ENCODE peak calls at places on chromosomes 13 and 19, in four cellular contexts. I is HepG2, D is H1, W is K562. V is an unnamed sample.

GRCh38 chr13:80921971-80922370 is 581.0 kb upstream of the SPRY2 start:
- DNase-seq in D (no peak), I (no peak), W (no peak), V (no peak)

GRCh38 chr13:100707818-100708740 is 33.5 kb upstream of the TMTC4 start:
- DNase-seq in I (no peak), D (no peak), W (peak), V (no peak)

GRCh38 chr19:11658954-11659353 is 61.7 kb downstream of the ZNF627 start:
- DNase-seq in I (no peak), W (no peak), D (no peak), V (no peak)

GRCh38 chr13:43935878-43936277 is 56.2 kb downstream of the LACC1 start:
- DNase-seq in W (no peak), D (no peak), I (no peak), V (no peak)

GRCh38 chr19:30516111-30516510 is 143.9 kb downstream of the ZNF536 start:
- DNase-seq in W (no peak), I (no peak), D (no peak), V (no peak)

GRCh38 chr13:60572003-60572792 is 175.2 kb downstream of the TDRD3 start:
- DNase-seq in W (no peak), D (no peak), I (peak), V (peak)

GRCh38 chr19:36973021-36973843 is 57.1 kb downstream of the ZNF568 start:
- DNase-seq in W (peak), I (no peak), D (no peak), V (no peak)

GRCh38 chr19:35718345-35719041 is 690 bp downstream of the KMT2B start:
- DNase-seq in I (no peak), D (peak), W (peak), V (peak)

GRCh38 chr13:30332516-30333165 is 25.3 kb upstream of the KATNAL1 start:
- DNase-seq in I (no peak), W (no peak), D (no peak), V (no peak)

GRCh38 chr13:75454497-75454896 is 27.5 kb downstream of the TBC1D4 start:
- DNase-seq in D (no peak), I (no peak), W (no peak), V (no peak)

GRCh38 chr19:53432088-53432661 is 391 bp downstream of the ZNF761 start:
- DNase-seq in D (peak), W (peak), I (no peak), V (peak)

GRCh38 chr13:105159794-105160193 is 1375.7 kb downstream of the EFNB2 start:
- DNase-seq in D (no peak), W (no peak), I (no peak), V (no peak)

GRCh38 chr19:55640577-55641375 is at the start of gene ZNF580:
- DNase-seq in D (peak), W (peak), I (peak), V (peak)

GRCh38 chr19:35261356-35262100 is 7.2 kb upstream of the USF2 start:
- DNase-seq in I (no peak), D (no peak), W (no peak), V (no peak)

GRCh38 chr19:57803594-57804325 is 11.0 kb downstream of the ZNF552 start:
- DNase-seq in W (no peak), D (peak), I (peak), V (no peak)

GRCh38 chr19:34145741-34146202 is 26.5 kb upstream of the LSM14A start:
- DNase-seq in W (peak), I (peak), D (peak), V (peak)

GRCh38 chr13:74251778-74252519 is 117.7 kb upstream of the KLF12 start:
- DNase-seq in W (no peak), D (no peak), I (no peak), V (no peak)

GRCh38 chr19:45939792-45940514 is 25.4 kb upstream of the NANOS2 start:
- DNase-seq in I (no peak), W (no peak), D (no peak), V (no peak)

GRCh38 chr19:16153582-16154336 is 10.3 kb downstream of the HSH2D start:
- DNase-seq in W (peak), D (no peak), I (no peak), V (peak)

GRCh38 chr19:44579663-44580365 is 33.5 kb upstream of the IGSF23 start:
- DNase-seq in I (no peak), W (no peak), D (no peak), V (no peak)

GRCh38 chr19:44581288-44581687 is 32.1 kb upstream of the IGSF23 start:
- DNase-seq in D (no peak), W (no peak), I (no peak), V (no peak)

GRCh38 chr19:44580366-44580895 is 32.9 kb upstream of the IGSF23 start:
- DNase-seq in W (no peak), D (no peak), I (no peak), V (no peak)

GRCh38 chr19:44585371-44586141 is 27.8 kb upstream of the IGSF23 start:
- DNase-seq in I (no peak), W (no peak), D (no peak), V (no peak)

GRCh38 chr19:44582581-44583265 is 30.6 kb upstream of the IGSF23 start:
- DNase-seq in W (peak), I (no peak), D (peak), V (peak)
- TF ChIP-seq PHF8 in W (no peak), I (no peak), D (no peak), V (no peak)

GRCh38 chr19:40806385-40807146 is 7.6 kb downstream of the EGLN2 start:
- DNase-seq in W (peak), D (peak), I (peak), V (peak)
- TF ChIP-seq PHF8 in W (no peak), D (no peak), I (no peak), V (no peak)

GRCh38 chr13:111462221-111462764 is 141.9 kb downstream of the TEX29 start:
- DNase-seq in D (peak), I (no peak), W (no peak), V (no peak)

GRCh38 chr13:111461445-111462149 is 141.2 kb downstream of the TEX29 start:
- DNase-seq in W (no peak), D (peak), I (no peak), V (no peak)

GRCh38 chr13:111458739-111459138 is 138.3 kb downstream of the TEX29 start:
- DNase-seq in D (no peak), W (no peak), I (no peak), V (no peak)

GRCh38 chr13:111459803-111460547 is 139.5 kb downstream of the TEX29 start:
- DNase-seq in I (no peak), W (no peak), D (no peak), V (no peak)

DNA sequence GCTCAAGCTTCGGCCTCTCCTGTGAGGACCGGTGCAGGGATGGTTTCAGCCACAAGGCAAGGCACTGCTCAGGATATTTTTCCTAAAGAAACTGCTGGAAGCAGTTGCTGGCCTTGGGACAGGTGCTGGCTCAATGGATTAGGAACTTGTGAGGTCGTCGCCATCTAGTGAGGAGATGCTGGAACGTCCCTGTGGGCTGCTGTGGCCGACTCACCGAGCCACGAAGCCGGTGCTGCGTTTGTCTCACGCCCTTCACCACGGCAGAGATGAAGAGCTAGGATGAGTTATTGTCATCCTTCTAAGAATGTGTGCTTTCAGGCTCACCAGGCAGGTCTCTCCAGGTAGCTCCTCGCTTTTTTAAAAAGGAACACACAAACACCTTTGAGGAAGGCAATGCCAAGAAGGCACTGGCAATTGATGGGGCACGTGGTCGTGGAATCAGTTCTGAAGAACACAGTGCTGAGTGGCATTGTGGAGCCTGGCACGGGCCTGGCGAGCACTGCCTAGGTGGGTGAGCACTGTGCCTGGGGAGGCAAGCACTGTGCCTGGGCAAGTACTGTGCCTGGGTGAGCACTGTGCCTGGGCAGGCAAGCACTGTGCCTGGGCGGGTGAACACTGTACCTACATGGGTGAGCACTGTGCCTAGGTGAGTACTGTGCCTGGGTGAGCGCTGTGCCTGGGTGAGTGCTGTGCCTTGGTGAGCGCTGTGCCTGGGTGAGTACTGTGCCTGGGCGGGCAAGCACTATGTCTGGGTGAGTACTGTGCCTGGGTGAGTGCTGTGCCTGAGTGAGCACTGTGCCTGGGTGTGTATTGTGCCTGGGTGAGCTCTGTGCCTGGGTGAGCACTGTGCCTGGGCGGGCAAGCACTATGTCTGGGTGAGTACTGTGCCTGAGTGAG is 140.4 kb downstream of the TEX29 start:
- DNase-seq in W (peak), I (peak), D (peak), V (peak)
- TF ChIP-seq PHF8 in W (no peak), I (no peak), D (no peak), V (no peak)

GRCh38 chr19:610071-610800 is 20.6 kb downstream of the HCN2 start:
- DNase-seq in W (no peak), D (no peak), I (no peak), V (no peak)

GRCh38 chr19:610801-611505 is 21.3 kb downstream of the HCN2 start:
- DNase-seq in I (no peak), D (no peak), W (peak), V (no peak)

GRCh38 chr19:607301-608154 is 17.8 kb downstream of the HCN2 start:
- DNase-seq in W (no peak), I (no peak), D (no peak), V (no peak)

GRCh38 chr19:609001-609340 is 19.3 kb downstream of the HCN2 start:
- DNase-seq in W (no peak), D (no peak), I (no peak), V (no peak)

DNA sequence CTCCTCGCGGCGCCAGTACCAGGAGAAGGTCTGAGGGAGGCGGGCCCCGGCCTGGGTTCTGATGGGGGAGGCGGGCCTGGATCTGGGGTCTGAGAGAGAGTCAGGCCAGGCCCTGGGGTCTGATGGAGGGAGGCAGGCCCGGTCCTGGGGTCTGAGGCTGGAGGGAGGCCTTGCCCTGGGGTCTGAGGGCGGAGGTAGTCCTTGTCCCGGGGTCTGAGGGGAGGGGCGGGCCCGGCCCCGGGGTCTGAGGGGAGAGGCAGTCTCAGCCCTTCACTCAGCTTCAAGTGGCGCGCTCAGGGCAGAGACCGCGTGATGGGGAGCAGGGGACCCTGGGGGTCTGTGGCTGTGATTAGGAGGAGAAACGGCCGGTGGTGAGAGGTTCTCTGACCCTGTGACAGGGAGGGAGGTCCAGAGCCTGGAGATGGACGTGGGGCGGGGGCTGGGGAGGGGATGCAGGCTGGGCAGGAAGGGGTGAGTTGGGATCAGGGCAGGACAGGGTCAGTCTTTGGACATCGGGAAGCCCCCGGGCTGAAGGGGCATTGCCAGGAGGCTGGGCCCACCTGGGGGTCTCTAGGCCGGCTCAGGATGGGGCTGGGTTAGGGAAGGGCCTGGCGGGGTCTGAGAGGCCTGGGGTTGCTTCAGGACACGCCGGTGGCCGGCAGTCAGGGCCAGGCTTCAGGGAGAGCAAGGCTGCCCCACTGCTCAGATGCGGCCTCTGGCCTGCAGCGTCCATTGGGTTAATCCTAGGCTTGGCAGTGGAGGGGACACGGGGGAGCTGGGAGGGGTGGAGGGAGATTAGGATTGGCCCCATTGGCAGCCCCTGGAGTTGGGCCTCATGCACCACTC is 18.7 kb downstream of the HCN2 start:
- DNase-seq in I (no peak), W (no peak), D (no peak), V (no peak)
- TF ChIP-seq PHF8 in I (no peak), W (no peak), D (no peak), V (no peak)

GRCh38 chr13:26020536-26021290 is 31.1 kb downstream of the SHISA2 start:
- DNase-seq in W (no peak), D (peak), I (no peak), V (no peak)

GRCh38 chr13:26021956-26022355 is 29.9 kb downstream of the SHISA2 start:
- DNase-seq in D (no peak), I (no peak), W (no peak), V (no peak)

GRCh38 chr13:26021516-26021915 is 30.3 kb downstream of the SHISA2 start:
- DNase-seq in I (no peak), W (no peak), D (no peak), V (no peak)

GRCh38 chr13:26024558-26024957 is 27.3 kb downstream of the SHISA2 start:
- DNase-seq in I (no peak), W (no peak), D (peak), V (no peak)

DNA sequence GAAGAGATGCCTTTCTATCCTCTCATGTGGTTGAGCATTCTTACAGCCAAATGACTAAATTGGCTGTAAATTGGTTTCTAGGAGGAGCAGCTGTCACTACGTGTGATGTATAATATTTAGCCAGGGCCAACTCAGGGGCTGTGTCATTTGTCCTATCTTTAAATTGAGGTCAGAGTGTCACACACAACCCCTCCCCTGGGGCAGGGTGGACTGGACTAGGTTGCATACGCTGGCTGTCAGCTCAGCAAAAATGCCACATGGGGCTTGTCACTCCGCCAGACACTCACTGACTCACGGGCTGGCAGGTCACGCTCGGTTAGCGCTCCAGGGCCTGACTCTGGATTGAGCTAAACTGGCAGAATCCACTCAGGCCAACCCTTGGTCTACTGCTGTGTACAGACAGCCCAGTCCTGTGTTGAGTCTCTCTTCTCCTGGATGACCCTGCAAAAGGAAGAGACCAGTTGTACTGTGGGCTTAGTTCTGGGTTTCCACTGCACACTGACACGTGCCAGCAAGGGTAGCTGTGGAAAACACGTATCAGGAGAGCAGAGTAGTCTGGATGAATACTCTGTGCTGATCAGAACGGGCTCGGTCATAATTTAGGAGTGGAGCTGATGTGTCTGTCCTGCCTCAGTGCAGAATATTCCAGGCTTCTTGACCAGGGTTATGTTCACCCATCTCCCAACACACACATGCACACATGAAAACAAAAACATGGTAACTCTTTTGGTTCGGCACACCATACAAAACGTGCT is 29.1 kb downstream of the SHISA2 start:
- DNase-seq in I (no peak), D (peak), W (no peak), V (peak)
- TF ChIP-seq PHF8 in I (no peak), D (no peak), W (no peak), V (no peak)

DNA sequence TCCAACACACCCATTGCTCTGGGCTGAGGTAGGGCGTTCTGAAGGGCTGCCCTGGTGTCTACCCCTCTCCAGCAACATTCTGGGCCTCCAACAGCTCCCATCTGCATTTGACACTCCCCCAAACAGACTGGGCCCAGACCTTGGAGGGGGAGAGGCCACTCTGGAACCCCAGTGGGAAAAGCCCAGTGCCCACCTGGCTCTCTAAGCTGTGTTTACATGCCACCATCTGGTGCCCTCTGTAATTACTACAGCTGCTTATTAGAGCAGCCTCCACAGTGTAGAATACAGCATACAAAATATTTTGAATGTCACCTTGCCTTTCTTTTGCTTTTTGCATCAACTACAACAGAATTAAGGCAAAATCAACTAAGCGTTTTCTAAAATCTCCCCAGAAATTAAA is 35.8 kb upstream of the TM9SF2 start:
- DNase-seq in W (no peak), I (no peak), D (no peak), V (no peak)
- TF ChIP-seq PHF8 in W (no peak), I (no peak), D (no peak), V (no peak)

GRCh38 chr13:79745141-79745540 is 264.2 kb downstream of the NDFIP2 start:
- DNase-seq in I (no peak), W (no peak), D (no peak), V (no peak)

GRCh38 chr13:79741006-79741405 is 260.1 kb downstream of the NDFIP2 start:
- DNase-seq in I (peak), D (no peak), W (no peak), V (no peak)

GRCh38 chr13:79742923-79743322 is 262.0 kb downstream of the NDFIP2 start:
- DNase-seq in W (no peak), I (no peak), D (no peak), V (no peak)
- TF ChIP-seq PHF8 in W (no peak), I (no peak), D (no peak), V (no peak)

GRCh38 chr19:8490395-8490760 is 12.1 kb downstream of the PRAM1 start:
- DNase-seq in I (no peak), W (no peak), D (no peak), V (no peak)

GRCh38 chr19:8491574-8491973 is 10.9 kb downstream of the PRAM1 start:
- DNase-seq in W (no peak), I (no peak), D (no peak), V (no peak)

GRCh38 chr19:8490873-8491272 is 11.6 kb downstream of the PRAM1 start:
- DNase-seq in I (no peak), D (no peak), W (no peak), V (no peak)

GRCh38 chr19:8488351-8488750 is 14.1 kb downstream of the PRAM1 start:
- DNase-seq in W (no peak), D (no peak), I (no peak), V (no peak)

DNA sequence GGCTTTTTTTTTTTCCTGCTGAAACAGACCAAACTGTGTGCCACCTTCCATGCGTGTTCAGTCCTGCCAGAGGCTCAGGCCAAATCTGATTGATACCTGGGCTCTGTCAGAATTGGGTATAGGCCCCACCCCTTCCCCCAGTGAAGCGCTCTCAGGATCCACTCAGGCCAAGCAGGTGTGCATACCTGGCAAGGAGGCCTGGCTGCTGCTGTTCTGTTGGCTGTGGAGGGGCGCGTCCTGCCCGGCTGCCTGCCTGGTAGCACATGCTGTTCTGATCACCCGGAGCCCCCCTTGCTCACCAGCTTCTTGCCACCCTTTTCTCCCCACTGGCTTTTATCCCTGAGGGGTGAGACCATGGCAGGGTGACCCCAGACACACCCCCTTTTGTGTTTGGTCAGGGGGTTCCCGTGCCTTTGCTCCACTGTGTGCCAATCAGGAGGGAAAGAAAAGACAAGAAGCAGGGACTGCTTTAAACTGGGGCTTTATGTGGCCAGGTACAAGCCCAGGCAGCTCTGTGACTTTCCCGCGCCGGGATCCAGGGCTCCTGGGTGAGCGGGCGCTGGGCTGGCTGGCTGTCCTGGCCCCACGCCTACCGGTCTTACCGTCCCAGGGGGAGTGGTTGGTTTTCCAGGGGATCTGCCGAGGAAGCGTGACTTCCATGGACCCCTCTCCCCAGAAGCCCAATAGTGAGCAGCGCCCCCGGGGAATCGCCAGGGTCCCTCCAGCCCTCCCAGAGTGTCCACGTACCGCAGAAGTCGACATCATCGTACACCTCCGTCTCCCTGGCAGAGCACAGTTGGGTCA is 12.6 kb downstream of the PRAM1 start:
- DNase-seq in W (no peak), D (no peak), I (no peak), V (no peak)
- TF ChIP-seq PHF8 in W (no peak), D (no peak), I (no peak), V (no peak)

GRCh38 chr19:18420931-18421330 is 1.7 kb downstream of the SSBP4 start:
- DNase-seq in D (no peak), I (no peak), W (no peak), V (no peak)
- TF ChIP-seq PHF8 in D (no peak), I (no peak), W (no peak), V (no peak)